ENCODE peak calls at places on chromosomes 4 and X, in five cellular contexts. J, I, X, M and A are unnamed samples.

GRCh38 chrX:50579955-50580354 is 109.3 kb upstream of the DGKK start:
- DNase-seq in X (peak; percentile 24), M (no peak), J (peak; percentile 25), I (no peak), A (no peak)

GRCh38 chrX:65644621-65645287 is 22.7 kb upstream of the MSN start:
- DNase-seq in M (peak; percentile 73), J (peak; percentile 15), X (peak; percentile 67), I (no peak), A (no peak)

GRCh38 chr4:34723606-34724005 is 1520.7 kb downstream of the ARAP2 start:
- DNase-seq in M (no peak), X (no peak), J (no peak), I (no peak), A (no peak)

GRCh38 chr4:138573246-138573645 is 331.1 kb upstream of the SLC7A11 start:
- DNase-seq in X (no peak), M (no peak), J (no peak), I (no peak), A (no peak)

GRCh38 chrX:155966876-155967275 is 30.6 kb upstream of the IL9R start:
- DNase-seq in M (no peak), I (no peak), X (peak; percentile 22), J (peak; percentile 61), A (no peak)

GRCh38 chrX:15855562-15856256 is 1.1 kb upstream of the AP1S2 start:
- DNase-seq in J (peak; percentile 9), I (no peak), M (no peak), X (no peak), A (no peak)

GRCh38 chr4:89619230-89619962 is 217.6 kb downstream of the SNCA start:
- DNase-seq in M (no peak), X (no peak), J (no peak), I (no peak), A (no peak)

GRCh38 chr4:146340798-146341197 is 126.5 kb downstream of the REELD1 start:
- DNase-seq in J (no peak), M (no peak), X (no peak), I (no peak), A (no peak)

GRCh38 chrX:108186811-108187210 is 95.2 kb downstream of the ATG4A start:
- DNase-seq in M (no peak), X (peak; percentile 19), I (no peak), J (no peak), A (no peak)

GRCh38 chr4:174209296-174209695 is 74.2 kb downstream of the FBXO8 start:
- DNase-seq in M (no peak), X (no peak), I (no peak), J (no peak), A (no peak)

GRCh38 chr4:128737098-128737513 is 72.4 kb upstream of the JADE1 start:
- DNase-seq in J (no peak), I (no peak), X (no peak), M (no peak), A (no peak)

GRCh38 chr4:41189669-41190068 is 24.7 kb downstream of the APBB2 start:
- DNase-seq in J (no peak), I (no peak), X (no peak), M (no peak), A (no peak)

GRCh38 chrX:15686818-15687685 is 22.4 kb upstream of the CLTRN start:
- DNase-seq in I (no peak), X (peak; percentile 46), M (peak; percentile 16), J (peak; percentile 29), A (no peak)

GRCh38 chrX:154779261-154779660 is 16.6 kb downstream of the DKC1 start:
- DNase-seq in M (no peak), I (no peak), X (no peak), J (no peak), A (no peak)

GRCh38 chr4:11297201-11297600 is 131.5 kb downstream of the HS3ST1 start:
- DNase-seq in M (no peak), J (no peak), X (no peak), I (no peak), A (no peak)

GRCh38 chr4:117533501-117533900 is 448.1 kb upstream of the TRAM1L1 start:
- DNase-seq in J (no peak), I (no peak), X (no peak), M (no peak), A (no peak)

GRCh38 chr4:54588404-54588803 is 69.4 kb upstream of the KIT start:
- DNase-seq in M (no peak), X (no peak), I (no peak), J (no peak), A (no peak)

GRCh38 chr4:129254126-129254525 is 158.2 kb downstream of the C4orf33 start:
- DNase-seq in I (no peak), J (no peak), X (no peak), M (no peak), A (no peak)

GRCh38 chr4:185203380-185204237 is at the start of gene CFAP97:
- DNase-seq in M (peak; percentile 77), X (peak; percentile 55), I (peak; percentile 98), J (peak; percentile 85), A (peak; percentile 96)

GRCh38 chr4:89101256-89102161 is 9.8 kb upstream of the TIGD2 start:
- DNase-seq in M (no peak), X (no peak), J (no peak), I (no peak), A (no peak)

GRCh38 chrX:39063037-39063436 is 261.8 kb downstream of the MID1IP1 start:
- DNase-seq in I (no peak), J (no peak), M (no peak), X (no peak), A (no peak)

GRCh38 chr4:22634541-22635181 is 58.1 kb upstream of the GBA3 start:
- DNase-seq in X (no peak), I (peak; percentile 84), M (no peak), J (no peak), A (no peak)

GRCh38 chr4:77151246-77151645 is 5.8 kb upstream of the CCNG2 start:
- DNase-seq in X (no peak), I (no peak), J (no peak), M (no peak), A (no peak)

GRCh38 chrX:19723427-19723826 is 164.0 kb downstream of the SH3KBP1 start:
- DNase-seq in X (peak; percentile 18), I (no peak), J (no peak), M (no peak), A (no peak)

GRCh38 chrX:103343105-103343504 is 13.1 kb downstream of the TCEAL7 start:
- DNase-seq in X (peak; percentile 29), I (no peak), J (peak; percentile 23), M (peak; percentile 17), A (no peak)

GRCh38 chr4:149164282-149164681 is 651.4 kb downstream of the IQCM start:
- DNase-seq in M (no peak), J (no peak), X (no peak), I (no peak), A (no peak)

GRCh38 chr4:55326629-55327028 is 19.4 kb upstream of the SRD5A3 start:
- DNase-seq in I (no peak), M (no peak), J (no peak), X (no peak), A (no peak)

GRCh38 chr4:147760176-147760575 is 28.3 kb downstream of the ARHGAP10 start:
- DNase-seq in I (no peak), M (no peak), J (no peak), X (no peak), A (no peak)

GRCh38 chr4:147924604-147925412 is 192.9 kb downstream of the ARHGAP10 start:
- DNase-seq in M (no peak), J (no peak), X (peak; percentile 4), I (no peak), A (no peak)

GRCh38 chrX:15816886-15817285 is 26.6 kb downstream of the ZRSR2 start:
- DNase-seq in X (no peak), M (no peak), J (no peak), I (no peak), A (no peak)

GRCh38 chrX:130086414-130087207 is 23.7 kb downstream of the ELF4 start:
- DNase-seq in I (no peak), J (peak; percentile 15), M (no peak), X (no peak), A (no peak)

GRCh38 chr4:41611881-41612871 is 74.2 kb downstream of the LIMCH1 start:
- DNase-seq in I (no peak), M (peak; percentile 41), X (no peak), J (no peak), A (no peak)

GRCh38 chrX:107677909-107678308 is 49.6 kb downstream of the PRPS1 start:
- DNase-seq in I (no peak), M (no peak), X (no peak), J (no peak), A (no peak)

GRCh38 chr4:133347409-133347808 is 198.3 kb downstream of the PCDH10 start:
- DNase-seq in M (no peak), I (no peak), J (no peak), X (no peak), A (no peak)
- TF ChIP-seq EP300 in M (no peak), I (no peak), J (no peak), X (no peak), A (no peak)

DNA sequence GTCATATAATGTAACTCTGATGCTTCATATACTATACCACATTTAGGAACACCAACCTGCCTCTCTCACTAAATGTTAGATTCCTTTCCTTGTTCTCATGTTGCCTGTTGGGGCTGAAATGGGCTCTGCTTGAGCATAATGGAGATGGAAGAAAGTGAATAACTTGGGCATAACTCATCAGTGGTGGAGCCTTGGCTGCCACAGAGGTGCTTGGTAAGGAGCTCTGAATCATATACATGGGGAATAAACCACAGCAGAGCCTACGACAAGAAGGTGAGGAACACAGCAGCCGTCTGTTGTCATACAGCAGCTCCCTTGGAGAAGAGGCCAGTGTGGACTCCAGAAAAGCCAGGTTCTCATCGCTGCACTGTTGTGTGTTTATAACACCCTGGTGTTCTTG is 84.4 kb downstream of the SPRY1 start:
- DNase-seq in M (no peak), X (no peak), I (no peak), J (no peak), A (no peak)
- TF ChIP-seq EP300 in M (no peak), X (no peak), I (no peak), J (no peak), A (no peak)

DNA sequence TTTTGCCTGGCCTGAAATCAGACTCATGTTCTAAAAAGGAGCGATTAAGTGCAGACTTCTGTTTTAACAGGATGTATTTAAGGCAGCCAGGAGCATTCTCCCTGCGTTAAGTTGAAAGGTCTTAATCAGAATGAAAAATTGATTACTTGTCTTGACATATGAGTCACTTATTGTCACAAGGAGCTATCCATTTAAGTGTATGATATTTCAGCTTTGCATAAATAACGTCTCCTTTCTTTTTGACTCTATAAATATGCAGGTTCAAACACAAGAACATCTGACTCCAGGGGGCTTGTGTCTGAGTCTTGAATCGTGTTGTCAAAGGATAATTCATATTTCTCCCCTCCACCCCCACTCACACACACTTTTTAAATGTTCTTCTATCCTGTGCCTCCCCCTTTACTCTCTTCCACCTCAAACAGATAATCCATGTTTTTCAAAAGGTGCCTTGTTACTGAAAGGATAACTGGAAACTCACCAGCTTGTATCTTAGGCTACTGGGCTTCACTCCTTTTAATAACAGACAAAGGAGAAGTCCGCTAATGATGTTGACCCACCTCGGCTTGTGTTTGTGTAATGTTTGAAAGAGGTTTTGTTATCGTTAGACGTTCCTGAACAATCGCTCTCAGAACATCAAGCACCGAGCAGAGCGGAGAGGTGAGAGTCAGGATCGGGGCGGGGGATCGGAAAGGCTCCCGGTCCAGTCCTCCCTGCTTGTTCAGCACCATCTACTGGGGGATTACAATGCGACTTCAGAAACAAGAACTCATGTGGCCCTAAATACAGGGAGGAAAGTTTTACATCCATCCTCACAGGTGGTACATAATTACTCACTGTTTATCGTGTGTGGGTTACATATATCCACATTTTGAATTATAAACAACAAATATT is 107.5 kb upstream of the RPL34 start:
- DNase-seq in J (peak; percentile 26), X (no peak), I (no peak), M (no peak), A (no peak)
- TF ChIP-seq EP300 in J (no peak), X (no peak), I (no peak), M (no peak), A (no peak)

GRCh38 chr4:38313999-38314561 is 349.9 kb upstream of the KLF3 start:
- DNase-seq in I (no peak), X (no peak), M (no peak), J (no peak), A (no peak)
- TF ChIP-seq EP300 in I (no peak), X (no peak), M (no peak), J (no peak), A (no peak)